ENCODE peak calls at places on chromosome X, in nine cellular contexts. I is SJSA1; T is ascending aorta; D is IMR-90; Y is colonic mucosa; E is kidney; M is CD8-positive, alpha-beta T cell; U is GM23248; A is psoas muscle. L is an unnamed sample. For H3K9me3 and H3K4me1, the result is how much of the 10 kb centered on the place peaks cover.

GRCh38 chrX:43224496-43224895 is 431.6 kb upstream of the MAOA start:
- DNase-seq in I (no peak), T (no peak), D (no peak), Y (no peak), E (no peak), M (no peak), U (no peak), A (no peak), L (no peak)

GRCh38 chrX:14083783-14084182 is 54.1 kb upstream of the GEMIN8 start:
- DNase-seq in I (no peak), T (no peak), D (no peak), Y (no peak), E (no peak), M (no peak), U (no peak), A (no peak), L (no peak)

GRCh38 chrX:20217279-20217678 is 49.4 kb downstream of the RPS6KA3 start:
- DNase-seq in I (peak), T (no peak), D (peak), Y (no peak), E (no peak), M (no peak), U (peak), A (no peak), L (no peak)

GRCh38 chrX:125090046-125090445 is 229.6 kb upstream of the TEX13C start:
- DNase-seq in I (no peak), T (no peak), D (no peak), Y (no peak), E (no peak), M (no peak), U (no peak), A (no peak), L (no peak)

GRCh38 chrX:8179653-8180052 is 8.6 kb upstream of the VCX2 start:
- DNase-seq in I (no peak), T (no peak), D (no peak), Y (no peak), E (no peak), M (no peak), U (no peak), A (no peak), L (no peak)

GRCh38 chrX:46325312-46325877 is 219.8 kb downstream of the ZNF674 start:
- DNase-seq in I (peak), T (peak), D (peak), Y (no peak), E (peak), M (no peak), U (peak), A (no peak), L (no peak)

GRCh38 chrX:96435636-96436035 is 249.0 kb upstream of the DIAPH2 start:
- DNase-seq in I (peak), T (no peak), D (peak), Y (no peak), E (no peak), M (no peak), U (peak), A (no peak), L (no peak)

GRCh38 chrX:149962859-149963757 is 24.8 kb upstream of the EOLA2 start:
- DNase-seq in I (peak), T (no peak), D (peak), Y (peak), E (no peak), M (no peak), U (peak), A (peak), L (no peak)

GRCh38 chrX:10341309-10341708 is 184.5 kb downstream of the CLCN4 start:
- DNase-seq in I (no peak), T (no peak), D (no peak), Y (no peak), E (no peak), M (no peak), U (no peak), A (no peak), L (no peak)

GRCh38 chrX:51296138-51296537 is 36.5 kb upstream of the NUDT10 start:
- DNase-seq in I (no peak), T (no peak), D (no peak), Y (no peak), E (no peak), M (no peak), U (no peak), A (no peak), L (no peak)

GRCh38 chrX:9659571-9660195 is 106.0 kb downstream of the GPR143 start:
- DNase-seq in I (peak), T (no peak), D (no peak), Y (no peak), E (no peak), M (no peak), U (no peak), A (no peak), L (no peak)

GRCh38 chrX:112341598-112341997 is 259.0 kb upstream of the TRPC5 start:
- DNase-seq in I (no peak), T (no peak), D (peak), Y (no peak), E (no peak), M (no peak), U (peak), A (no peak), L (no peak)

GRCh38 chrX:111876646-111877045 is 665 bp downstream of the TRPC5OS start:
- DNase-seq in I (no peak), T (no peak), D (no peak), Y (no peak), E (no peak), M (no peak), U (no peak), A (no peak), L (no peak)

GRCh38 chrX:69163936-69164741 is 1.1 kb downstream of the PJA1 start:
- DNase-seq in I (peak), T (peak), D (no peak), Y (peak), E (no peak), M (peak), U (peak), A (no peak), L (peak)

GRCh38 chrX:113400193-113400704 is 559.6 kb upstream of the AMOT start:
- DNase-seq in I (peak), T (no peak), D (no peak), Y (no peak), E (no peak), M (no peak), U (peak), A (no peak), L (no peak)
- H3K27ac ChIP-seq in I (peak), T (no peak), D (no peak), Y (no peak), E (no peak), M (no peak), U (no peak), A (no peak), L (no peak)

DNA sequence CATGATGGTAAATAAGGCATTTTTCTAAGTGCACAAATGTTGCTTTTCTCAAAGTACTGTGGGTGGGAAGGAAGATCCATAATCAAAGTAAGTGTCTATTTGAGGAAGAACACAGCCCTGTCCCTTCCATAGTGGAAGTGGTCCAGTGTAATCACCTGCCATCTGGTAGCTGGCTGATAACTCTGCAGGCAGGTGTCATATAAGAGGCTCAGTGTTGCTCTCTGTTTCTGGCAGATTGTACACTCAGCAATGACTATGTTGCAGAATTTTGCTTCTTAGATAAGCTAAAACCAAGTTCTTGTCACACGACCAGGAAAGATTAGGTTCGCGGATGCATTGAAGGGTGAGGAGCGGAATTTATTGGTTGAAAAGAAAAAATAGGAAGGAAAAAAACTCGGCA is 20.9 kb downstream of the SAGE1 start:
- DNase-seq in I (no peak), T (no peak), D (no peak), Y (no peak), E (no peak), M (no peak), U (no peak), A (no peak), L (no peak)
- H3K9me3 ChIP-seq in I (under half), T (under half), D (under half), Y (under half), E (under half), M (under half), U (under half), A (under half), L (under half)

DNA sequence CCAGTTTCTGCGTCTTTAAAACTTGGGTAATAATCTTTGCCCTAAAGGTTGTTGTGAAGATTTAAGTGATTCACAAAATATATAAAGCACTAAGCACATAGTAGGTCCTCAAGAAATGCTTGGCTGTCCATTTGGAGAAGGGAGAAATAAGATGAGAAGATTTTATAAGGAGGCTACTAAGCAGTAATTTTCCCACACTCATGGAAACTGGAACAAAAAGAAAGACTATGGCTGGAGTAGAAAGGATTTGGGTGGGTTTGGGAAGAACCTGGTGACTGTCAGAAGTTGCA is 47.0 kb downstream of the PRPS1 start:
- DNase-seq in I (no peak), T (no peak), D (no peak), Y (no peak), E (no peak), M (no peak), U (no peak), A (no peak), L (no peak)
- H3K4me1 ChIP-seq in I (under half), T (under half), D (under half), Y (under half), E (under half), M (half or more), U (under half), A (under half), L (under half)

GRCh38 chrX:138921031-138921430 is 209.5 kb upstream of the FGF13 start:
- DNase-seq in I (no peak), T (no peak), D (no peak), Y (no peak), E (no peak), M (no peak), U (no peak), A (no peak), L (no peak)
- H3K27ac ChIP-seq in I (no peak), T (no peak), D (no peak), Y (no peak), E (no peak), M (no peak), U (no peak), A (no peak), L (no peak)

GRCh38 chrX:113759422-113759821 is 824.5 kb upstream of the HTR2C start:
- DNase-seq in I (no peak), T (no peak), D (no peak), Y (no peak), E (no peak), M (no peak), U (no peak), A (no peak), L (no peak)
- H3K9me3 ChIP-seq in I (under half), T (under half), D (under half), Y (under half), E (under half), M (under half), U (under half), A (under half), L (under half)

GRCh38 chrX:72052415-72053090 is 79.2 kb downstream of the RTL5 start:
- DNase-seq in I (peak), T (peak), D (peak), Y (no peak), E (no peak), M (no peak), U (peak), A (no peak), L (no peak)
- H3K4me1 ChIP-seq in I (under half), T (under half), D (under half), Y (under half), E (under half), M (under half), U (under half), A (under half), L (under half)

DNA sequence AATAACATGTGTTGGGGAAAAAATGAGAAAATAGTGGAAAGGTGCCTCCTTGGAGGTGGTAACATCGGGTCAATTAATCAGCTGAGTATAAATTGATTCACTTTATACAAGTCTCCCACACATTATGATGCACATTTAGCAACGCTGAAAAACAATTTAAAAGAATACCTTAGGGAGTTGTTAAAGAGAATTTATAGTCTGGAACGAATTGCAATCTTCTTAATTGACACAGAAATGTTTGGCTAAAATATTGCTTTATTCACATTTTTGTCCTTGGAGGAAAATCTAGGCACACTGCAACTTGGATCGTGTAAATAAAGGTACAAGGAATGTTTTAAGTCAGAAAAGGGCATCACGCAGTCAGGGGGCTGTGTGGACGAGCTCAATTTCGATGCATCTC is 84.2 kb downstream of the HPRT1 start:
- DNase-seq in I (no peak), T (no peak), D (no peak), Y (no peak), E (no peak), M (no peak), U (peak), A (no peak), L (no peak)
- H3K27ac ChIP-seq in I (no peak), T (no peak), D (no peak), Y (no peak), E (no peak), M (no peak), U (peak), A (no peak), L (no peak)

GRCh38 chrX:148309413-148309812 is 191.0 kb upstream of the AFF2 start:
- DNase-seq in I (no peak), T (no peak), D (no peak), Y (no peak), E (no peak), M (no peak), U (no peak), A (no peak), L (no peak)
- H3K9me3 ChIP-seq in I (under half), T (under half), D (under half), Y (under half), E (under half), M (under half), U (under half), A (under half), L (under half)